ENCODE peak calls at places on chromosome 19, in eight cellular contexts. Z is heart left ventricle, R is cardiac fibroblast, L is mucosa of descending colon, B is mammary epithelial cell, A is gastrocnemius medialis, S is OCI-LY7, F is epithelial cell of esophagus. U is an unnamed sample.

GRCh38 chr19:46732172-46732938 is 13.5 kb upstream of the FKRP start:
- DNase-seq in Z (no peak), A (no peak), S (no peak), B (no peak), F (no peak), L (no peak), R (no peak), U (no peak)

GRCh38 chr19:47663435-47663910 is 49.7 kb upstream of the EHD2 start:
- DNase-seq in L (no peak), R (peak), B (peak), S (no peak), Z (no peak), F (peak), A (no peak), U (peak)

GRCh38 chr19:46924874-46925547 is 64.2 kb downstream of the ARHGAP35 start:
- DNase-seq in B (peak), F (peak), R (no peak), A (no peak), L (no peak), S (peak), Z (peak), U (no peak)

GRCh38 chr19:58395220-58395978 is at the start of gene RNF225:
- DNase-seq in S (no peak), L (no peak), R (no peak), Z (no peak), B (peak), F (peak), A (no peak), U (no peak)

GRCh38 chr19:39059302-39059701 is 24.9 kb upstream of the ACP7 start:
- DNase-seq in Z (no peak), A (no peak), S (no peak), L (no peak), F (no peak), B (no peak), R (no peak), U (no peak)

GRCh38 chr19:40687525-40688016 is 2.9 kb downstream of the NUMBL start:
- DNase-seq in A (peak), R (peak), B (no peak), Z (peak), S (no peak), F (peak), L (peak), U (peak)

GRCh38 chr19:33290956-33291622 is 11.2 kb downstream of the CEBPA start:
- DNase-seq in Z (no peak), F (peak), A (no peak), L (peak), B (peak), S (no peak), R (no peak), U (no peak)

GRCh38 chr19:56294557-56294956 is 20.1 kb downstream of the ZSCAN5A start:
- DNase-seq in B (peak), S (no peak), Z (no peak), R (no peak), A (no peak), L (no peak), F (peak), U (peak)

GRCh38 chr19:46841458-46842083 is 9.1 kb downstream of the AP2S1 start:
- DNase-seq in S (no peak), L (no peak), R (peak), A (no peak), Z (peak), B (peak), F (peak), U (peak)

GRCh38 chr19:38425810-38426466 is at the start of gene RASGRP4:
- DNase-seq in R (no peak), B (no peak), L (peak), S (no peak), A (no peak), Z (peak), F (no peak), U (no peak)

GRCh38 chr19:17348700-17349099 is 11.3 kb downstream of the GTPBP3 start:
- DNase-seq in A (no peak), B (peak), R (peak), F (no peak), Z (peak), S (no peak), L (peak), U (peak)

GRCh38 chr19:31572671-31573298 is 223.5 kb upstream of the TSHZ3 start:
- DNase-seq in S (no peak), B (no peak), F (no peak), A (no peak), L (no peak), R (no peak), Z (no peak), U (no peak)

GRCh38 chr19:17448190-17448967 is at the start of gene TMEM221:
- DNase-seq in B (no peak), R (peak), L (peak), F (peak), S (peak), Z (peak), A (no peak), U (no peak)

GRCh38 chr19:40407714-40408600 is 5.2 kb downstream of the PRX start:
- DNase-seq in B (no peak), F (no peak), L (no peak), S (peak), Z (no peak), A (no peak), R (no peak), U (no peak)

GRCh38 chr19:28324275-28325060 is 888.5 kb downstream of the UQCRFS1 start:
- DNase-seq in B (no peak), F (no peak), R (no peak), L (no peak), A (no peak), S (no peak), Z (no peak), U (peak)

GRCh38 chr19:17761148-17761547 is 9.9 kb downstream of the FCHO1 start:
- DNase-seq in S (no peak), Z (no peak), B (no peak), R (no peak), L (no peak), F (no peak), A (no peak), U (no peak)

GRCh38 chr19:17748884-17749638 is 2.2 kb upstream of the FCHO1 start:
- DNase-seq in L (no peak), A (no peak), Z (no peak), F (no peak), R (no peak), B (no peak), S (no peak), U (no peak)

GRCh38 chr19:46904114-46905060 is 43.6 kb downstream of the ARHGAP35 start:
- DNase-seq in B (no peak), R (peak), F (no peak), A (no peak), L (no peak), Z (no peak), S (no peak), U (peak)

DNA sequence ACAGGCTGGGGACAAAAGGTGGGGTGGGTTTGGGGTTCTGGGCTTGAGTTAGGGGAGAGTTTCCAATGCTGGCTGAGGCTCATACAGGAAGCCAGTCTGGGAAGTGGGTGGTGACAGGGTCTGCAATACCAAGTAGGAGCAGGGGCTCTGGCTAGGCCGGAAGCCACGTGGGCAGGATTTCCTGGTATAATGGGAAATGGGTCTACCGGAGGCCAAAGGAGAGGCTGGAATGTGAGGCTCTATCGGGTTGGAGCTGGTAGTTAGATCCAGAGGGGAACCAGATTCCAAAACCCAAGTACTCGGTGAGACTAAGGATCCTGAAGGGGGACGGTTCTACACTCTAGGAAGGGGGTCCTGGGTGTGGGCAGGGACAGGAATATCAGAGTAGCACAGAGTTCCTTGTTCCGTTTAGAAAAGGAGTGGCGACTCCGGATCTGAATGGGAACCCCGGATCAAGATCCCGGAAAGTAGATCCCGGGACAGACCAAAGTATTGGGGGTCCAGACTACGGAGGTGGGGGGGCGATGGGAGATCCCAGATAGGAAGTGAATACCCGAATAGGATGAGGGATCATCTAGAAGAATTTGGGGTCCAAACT is 802 bp downstream of the CDC37 start:
- DNase-seq in R (peak), A (no peak), B (no peak), F (peak), L (no peak), S (peak), Z (peak), U (peak)
- H3K4me3 ChIP-seq in R (peak), A (peak), B (peak), F (peak), L (peak), S (peak), Z (peak), U (peak)

DNA sequence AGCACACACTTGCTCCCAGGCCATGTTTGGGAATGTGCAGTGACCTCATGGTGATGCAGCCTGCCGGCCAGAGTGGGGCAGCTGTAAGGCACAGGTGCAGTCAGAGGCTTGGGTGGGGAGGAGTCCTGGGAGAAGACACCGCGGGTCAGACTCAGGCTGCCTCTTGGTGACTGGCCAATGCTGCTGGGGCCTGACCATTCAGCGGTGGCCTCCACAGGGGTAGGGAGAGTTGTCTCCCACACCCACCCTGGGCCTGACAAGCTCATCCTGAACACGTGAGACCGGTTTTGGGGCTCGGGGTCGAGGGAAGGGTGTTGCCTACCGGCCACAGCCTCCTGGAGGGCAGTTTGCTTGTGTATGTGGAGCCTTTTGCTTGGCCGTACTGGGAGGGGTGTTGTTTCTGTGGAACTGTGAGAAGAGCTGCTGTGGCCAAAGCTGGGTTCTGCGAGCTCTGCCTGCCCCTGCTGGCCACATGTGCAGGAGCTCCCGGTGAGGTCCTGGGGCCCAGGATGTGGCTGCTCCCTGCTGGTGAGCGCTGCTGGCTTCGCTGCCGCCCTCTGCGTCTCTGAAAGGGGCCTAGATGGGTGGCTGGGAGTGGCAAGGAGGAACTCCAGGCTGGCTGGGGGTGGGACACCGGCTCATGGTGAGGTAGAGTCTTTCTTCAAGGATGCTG is 22.1 kb downstream of the UPF1 start:
- DNase-seq in F (no peak), A (no peak), S (no peak), B (no peak), Z (no peak), L (peak), R (no peak), U (no peak)
- TF ChIP-seq CTCF in F (no peak), A (no peak), S (no peak), B (no peak), Z (no peak), L (no peak), R (no peak), U (peak)

GRCh38 chr19:13987101-13987890 is 18.8 kb downstream of the RFX1 start:
- DNase-seq in A (peak), B (no peak), L (no peak), S (no peak), Z (peak), F (no peak), R (no peak), U (no peak)
- H3K4me3 ChIP-seq in A (peak), B (no peak), L (no peak), S (peak), Z (no peak), F (no peak), R (no peak), U (no peak)

DNA sequence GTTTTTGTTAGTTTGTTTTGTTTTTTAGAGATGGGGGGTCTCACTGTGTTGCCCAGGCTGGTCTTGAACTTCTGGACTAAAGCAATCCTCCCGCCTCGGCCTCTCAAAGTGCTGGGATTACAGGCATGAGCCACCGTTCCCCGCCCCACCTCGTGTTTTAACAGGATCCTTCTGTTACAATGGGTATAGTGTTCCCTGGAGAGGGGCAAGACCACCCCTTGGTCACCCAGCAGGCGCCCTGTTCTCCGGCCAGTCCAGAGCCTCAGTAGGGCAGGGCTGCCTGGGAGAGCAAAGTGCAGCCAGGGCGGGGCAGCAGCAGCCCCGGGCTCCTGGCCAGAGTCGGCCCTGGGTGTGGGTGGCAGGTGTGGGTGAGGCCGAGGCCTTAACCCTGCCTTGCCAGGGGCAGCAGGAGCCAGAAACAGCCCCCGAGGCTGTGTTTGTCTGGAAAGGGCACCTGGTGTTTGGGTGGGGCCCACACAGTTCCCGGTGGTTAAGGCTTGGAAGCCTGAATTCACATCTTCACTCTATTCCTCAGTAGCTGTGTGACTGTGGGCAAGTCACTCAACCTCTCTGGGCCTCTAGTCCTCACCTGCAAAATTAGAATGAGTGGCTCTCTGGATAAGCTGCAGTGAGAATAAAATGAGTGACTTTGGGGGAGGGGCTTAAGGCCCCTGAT is 7.2 kb downstream of the VASP start:
- DNase-seq in B (peak), Z (no peak), S (no peak), R (no peak), A (no peak), L (peak), F (no peak), U (no peak)
- TF ChIP-seq CTCF in B (no peak), Z (no peak), S (no peak), R (no peak), A (no peak), L (no peak), F (no peak), U (no peak)

GRCh38 chr19:543912-544608 is at the start of gene GZMM:
- DNase-seq in F (no peak), R (no peak), A (no peak), S (no peak), B (no peak), Z (no peak), L (peak), U (no peak)
- H3K4me3 ChIP-seq in F (no peak), R (no peak), A (no peak), S (no peak), B (no peak), Z (no peak), L (no peak), U (no peak)

GRCh38 chr19:4122480-4122879 is 1.4 kb downstream of the MAP2K2 start:
- DNase-seq in L (no peak), B (no peak), A (no peak), S (no peak), R (no peak), Z (no peak), F (no peak), U (no peak)

GRCh38 chr19:4120933-4121612 is 2.8 kb downstream of the MAP2K2 start:
- DNase-seq in S (no peak), B (no peak), A (no peak), L (no peak), F (no peak), R (no peak), Z (no peak), U (no peak)

GRCh38 chr19:4121815-4122214 is 2.1 kb downstream of the MAP2K2 start:
- DNase-seq in Z (no peak), A (no peak), F (no peak), L (no peak), S (no peak), R (no peak), B (no peak), U (no peak)

GRCh38 chr19:4124638-4125037 is 716 bp upstream of the MAP2K2 start:
- DNase-seq in F (no peak), Z (no peak), L (no peak), S (no peak), R (no peak), B (no peak), A (no peak), U (no peak)

GRCh38 chr19:4123615-4124568 is at the start of gene MAP2K2:
- DNase-seq in S (peak), L (peak), R (peak), Z (peak), A (peak), B (peak), F (peak), U (peak)
- TF ChIP-seq CTCF in S (no peak), L (no peak), R (no peak), Z (no peak), A (no peak), B (no peak), F (no peak), U (no peak)

DNA sequence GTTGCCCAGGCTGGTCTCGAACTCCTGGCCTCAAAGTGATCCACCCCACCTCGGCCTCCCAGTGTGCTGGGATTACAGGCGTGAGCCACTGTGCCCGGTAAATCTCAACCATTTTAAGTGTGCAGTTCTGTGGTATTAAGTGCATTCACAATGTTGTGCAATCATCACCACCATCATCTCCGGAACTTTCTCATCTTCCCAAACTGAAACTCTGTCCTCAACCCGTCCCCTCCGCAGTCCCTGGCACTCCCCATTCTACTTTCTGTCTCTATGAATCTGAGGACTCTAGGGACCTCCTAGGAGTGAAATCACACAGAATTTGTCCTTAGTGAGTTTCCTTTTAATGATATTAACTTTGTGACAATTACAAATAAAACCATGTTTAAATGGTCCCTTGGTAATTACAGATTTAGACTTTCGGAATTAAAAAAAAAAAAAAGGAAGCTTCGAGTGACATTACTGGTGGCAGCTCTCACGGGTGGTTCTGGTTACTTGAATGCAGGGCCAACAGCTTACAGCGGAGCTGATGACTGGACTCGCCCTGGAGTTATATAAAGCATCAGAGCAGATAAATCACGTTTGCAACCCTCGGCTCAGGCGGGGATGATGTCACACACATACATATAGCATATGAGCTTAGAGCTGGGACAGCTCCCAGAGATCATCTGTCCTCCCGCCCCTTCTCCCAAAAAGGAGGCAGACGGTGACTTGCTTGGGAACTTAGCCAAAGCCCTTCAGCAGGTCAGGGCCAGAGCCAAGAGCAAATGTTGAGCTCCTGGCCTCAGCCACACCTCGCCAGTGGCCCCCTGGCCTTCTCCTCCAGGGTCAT is 89.8 kb downstream of the ZNF557 start:
- DNase-seq in L (no peak), R (peak), Z (peak), B (no peak), A (peak), S (no peak), F (no peak), U (no peak)
- H3K4me3 ChIP-seq in L (no peak), R (peak), Z (no peak), B (no peak), A (peak), S (no peak), F (no peak), U (no peak)

GRCh38 chr19:7917292-7918061 is 2.7 kb upstream of the SNAPC2 start:
- DNase-seq in B (no peak), F (peak), R (peak), Z (no peak), A (no peak), L (peak), S (peak), U (peak)
- TF ChIP-seq CTCF in B (no peak), F (peak), R (peak), Z (peak), A (peak), L (peak), S (peak), U (peak)

U was measured in choroid plexus epithelial cell.